ENCODE peak calls at places on chromosomes 4 and X, in six cellular contexts. Q is mesenchymal stem cell, I is IMR-90, B is H9, S is trophoblast cell, M is H1. J is an unnamed sample. For H3K4me1, the result is how much of the 10 kb centered on the place peaks cover.

GRCh38 chrX:2351321-2351720 is 149.5 kb downstream of the DHRSX start:
- DNase-seq in Q (peak), I (peak), B (no peak), S (peak), M (no peak), J (no peak)

GRCh38 chr4:99536148-99536728 is 25.4 kb downstream of the C4orf17 start:
- DNase-seq in Q (no peak), I (no peak), B (no peak), S (no peak), M (no peak), J (no peak)

GRCh38 chr4:48742412-48742811 is 37.7 kb downstream of the FRYL start:
- DNase-seq in Q (no peak), I (peak), B (no peak), S (no peak), M (no peak), J (no peak)

GRCh38 chrX:18617351-18617750 is 54.6 kb downstream of the RS1 start:
- DNase-seq in Q (peak), I (peak), B (no peak), S (peak), M (no peak), J (peak)

GRCh38 chr4:108355523-108356208 is 186.9 kb upstream of the LEF1 start:
- DNase-seq in Q (no peak), I (no peak), B (no peak), S (no peak), M (no peak), J (no peak)

GRCh38 chrX:151789179-151789800 is 54.7 kb downstream of the CNGA2 start:
- DNase-seq in Q (no peak), I (peak), B (no peak), S (no peak), M (no peak), J (no peak)

GRCh38 chr4:41287005-41287404 is 30.3 kb downstream of the UCHL1 start:
- DNase-seq in Q (peak), I (peak), B (no peak), S (peak), M (no peak), J (no peak)

GRCh38 chrX:101685923-101686322 is 26.3 kb upstream of the ARMCX2 start:
- DNase-seq in Q (no peak), I (no peak), B (peak), S (no peak), M (no peak), J (peak)

GRCh38 chr4:70678383-70678999 is 9.8 kb upstream of the UTP3 start:
- DNase-seq in Q (no peak), I (no peak), B (no peak), S (no peak), M (no peak), J (no peak)

GRCh38 chr4:38021751-38022150 is 61.6 kb downstream of the PTTG2 start:
- DNase-seq in Q (no peak), I (no peak), B (no peak), S (peak), M (no peak), J (no peak)

GRCh38 chr4:55321707-55322264 is 24.3 kb upstream of the SRD5A3 start:
- DNase-seq in Q (peak), I (peak), B (peak), S (peak), M (peak), J (peak)

GRCh38 chr4:99947190-99947578 is 766 bp upstream of the DNAJB14 start:
- DNase-seq in Q (no peak), I (no peak), B (no peak), S (no peak), M (no peak), J (no peak)

GRCh38 chr4:8695237-8696219 is 103.0 kb downstream of the CPZ start:
- DNase-seq in Q (no peak), I (no peak), B (peak), S (no peak), M (peak), J (no peak)

GRCh38 chrX:134460861-134461218 is 875 bp downstream of the HPRT1 start:
- DNase-seq in Q (peak), I (peak), B (no peak), S (peak), M (no peak), J (no peak)

GRCh38 chr4:7151668-7152227 is 40.6 kb upstream of the SORCS2 start:
- DNase-seq in Q (no peak), I (no peak), B (no peak), S (no peak), M (no peak), J (no peak)

GRCh38 chr4:173319696-173320095 is 14.5 kb downstream of the HMGB2 start:
- DNase-seq in Q (peak), I (peak), B (no peak), S (no peak), M (no peak), J (no peak)

GRCh38 chr4:103075435-103075893 is 1.1 kb downstream of the SLC9B2 start:
- DNase-seq in Q (peak), I (peak), B (no peak), S (no peak), M (no peak), J (no peak)

GRCh38 chrX:47539860-47540259 is 21.1 kb upstream of the ARAF start:
- DNase-seq in Q (no peak), I (peak), B (no peak), S (no peak), M (no peak), J (no peak)

GRCh38 chr4:121272526-121272925 is 108.3 kb downstream of the QRFPR start:
- DNase-seq in Q (peak), I (peak), B (no peak), S (peak), M (no peak), J (no peak)

GRCh38 chr4:581753-582361 is 5.8 kb upstream of the TMEM271 start:
- DNase-seq in Q (no peak), I (no peak), B (no peak), S (no peak), M (no peak), J (no peak)

GRCh38 chr4:123826896-123827295 is 430.3 kb downstream of the SPRY1 start:
- DNase-seq in Q (peak), I (peak), B (no peak), S (no peak), M (no peak), J (no peak)

GRCh38 chr4:15336410-15337184 is 91.2 kb upstream of the C1QTNF7 start:
- DNase-seq in Q (peak), I (peak), B (peak), S (no peak), M (no peak), J (no peak)

GRCh38 chrX:40912576-40912975 is 172.7 kb upstream of the USP9X start:
- DNase-seq in Q (no peak), I (no peak), B (no peak), S (no peak), M (no peak), J (no peak)

GRCh38 chr4:28386776-28387175 is 1526.1 kb downstream of the STIM2 start:
- DNase-seq in Q (no peak), I (no peak), B (no peak), S (no peak), M (no peak), J (no peak)

GRCh38 chrX:43064096-43064495 is 286.1 kb upstream of the PPP1R2C start:
- DNase-seq in Q (peak), I (no peak), B (no peak), S (no peak), M (no peak), J (no peak)

GRCh38 chrX:130851569-130851968 is 51.4 kb downstream of the ENOX2 start:
- DNase-seq in Q (no peak), I (no peak), B (no peak), S (no peak), M (no peak), J (no peak)

GRCh38 chr4:151004222-151004621 is 10.9 kb downstream of the LRBA start:
- DNase-seq in Q (peak), I (peak), B (no peak), S (no peak), M (no peak), J (no peak)

GRCh38 chr4:40933272-40934053 is 183.7 kb downstream of the NSUN7 start:
- DNase-seq in Q (no peak), I (peak), B (no peak), S (peak), M (no peak), J (no peak)

GRCh38 chr4:3461515-3462291 is 1.4 kb upstream of the DOK7 start:
- DNase-seq in Q (no peak), I (no peak), B (no peak), S (no peak), M (no peak), J (no peak)

GRCh38 chr4:74056114-74056857 is 17.8 kb upstream of the CXCL3 start:
- DNase-seq in Q (peak), I (peak), B (no peak), S (no peak), M (no peak), J (no peak)

GRCh38 chrX:153478746-153479145 is 8.4 kb upstream of the HAUS7 start:
- DNase-seq in Q (no peak), I (no peak), B (no peak), S (no peak), M (no peak), J (no peak)

GRCh38 chrX:1749499-1749898 is 134.6 kb downstream of the ASMT start:
- DNase-seq in Q (no peak), I (no peak), B (peak), S (no peak), M (no peak), J (no peak)

DNA sequence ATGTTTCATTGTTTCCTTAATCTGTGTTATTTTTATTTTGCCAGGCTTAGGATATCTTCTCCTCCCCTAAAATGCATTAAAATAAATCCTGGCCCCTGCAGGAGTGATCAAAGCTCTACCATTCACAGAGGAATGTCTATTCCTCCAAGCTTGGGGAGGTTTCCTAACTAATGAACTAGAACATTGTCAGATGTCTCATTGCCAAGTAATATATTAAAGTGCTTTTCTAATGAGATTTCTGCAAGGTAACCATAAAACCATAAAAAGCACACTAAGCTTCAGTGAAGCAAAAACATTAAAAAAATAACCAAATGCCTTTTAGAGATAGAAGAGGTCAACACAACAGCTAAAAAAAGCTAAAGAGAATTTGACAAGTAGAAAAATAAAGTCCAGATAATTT is 34.8 kb downstream of the IGFBP7 start:
- DNase-seq in Q (no peak), I (no peak), B (no peak), S (no peak), M (no peak), J (no peak)
- H3K4me1 ChIP-seq in Q (under half), I (under half), B (under half), S (under half), M (under half), J (under half)

DNA sequence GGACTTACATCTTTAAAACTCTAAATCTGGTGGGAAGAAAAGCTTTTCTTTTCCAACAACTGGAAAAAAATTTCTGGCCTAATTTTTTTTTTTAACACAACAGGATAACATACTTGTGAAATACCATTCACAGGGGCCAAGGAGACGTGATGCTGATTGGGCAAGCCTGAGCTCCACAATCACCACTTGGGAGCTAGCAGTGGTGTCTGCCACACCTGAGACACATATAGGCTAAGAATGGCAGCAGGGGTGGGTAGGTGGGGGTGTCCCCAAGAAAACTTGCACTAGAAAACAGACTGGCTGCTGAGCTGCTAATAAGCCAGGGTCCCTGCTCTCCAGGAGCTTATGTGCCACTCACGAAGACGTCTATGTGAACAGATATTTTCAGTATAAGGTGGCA is 5.6 kb upstream of the PKD2 start:
- DNase-seq in Q (no peak), I (no peak), B (no peak), S (no peak), M (no peak), J (no peak)
- H2AFZ ChIP-seq in Q (no peak), I (no peak), B (no peak), S (no peak), M (no peak), J (no peak)

GRCh38 chr4:19508442-19508841 is 743.3 kb upstream of the SLIT2 start:
- DNase-seq in Q (peak), I (no peak), B (no peak), S (no peak), M (no peak), J (no peak)
- H2BK5ac ChIP-seq in Q (no peak), I (no peak), B (no peak), S (no peak), M (no peak), J (no peak)

DNA sequence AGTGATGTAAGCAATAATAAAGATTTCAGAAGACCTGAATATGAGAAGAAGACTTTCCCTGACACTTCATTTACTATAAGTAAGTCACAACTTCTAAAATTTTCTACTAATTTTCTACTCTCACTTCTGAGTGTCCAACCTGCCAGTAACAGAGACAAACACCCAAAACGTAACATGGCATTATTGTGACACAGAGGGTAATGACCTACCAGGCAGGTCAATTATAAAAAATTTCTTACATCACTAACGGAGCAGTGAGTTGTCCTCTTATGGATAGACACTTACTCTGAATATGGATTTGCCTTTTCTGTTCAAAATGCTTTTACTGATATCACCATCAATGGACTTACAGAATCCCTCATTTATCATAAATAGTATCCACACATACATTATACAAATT is 405.9 kb upstream of the MAGEB16 start:
- DNase-seq in Q (no peak), I (no peak), B (no peak), S (no peak), M (no peak), J (no peak)
- H3K4me1 ChIP-seq in Q (under half), I (under half), B (under half), S (under half), M (under half), J (under half)

DNA sequence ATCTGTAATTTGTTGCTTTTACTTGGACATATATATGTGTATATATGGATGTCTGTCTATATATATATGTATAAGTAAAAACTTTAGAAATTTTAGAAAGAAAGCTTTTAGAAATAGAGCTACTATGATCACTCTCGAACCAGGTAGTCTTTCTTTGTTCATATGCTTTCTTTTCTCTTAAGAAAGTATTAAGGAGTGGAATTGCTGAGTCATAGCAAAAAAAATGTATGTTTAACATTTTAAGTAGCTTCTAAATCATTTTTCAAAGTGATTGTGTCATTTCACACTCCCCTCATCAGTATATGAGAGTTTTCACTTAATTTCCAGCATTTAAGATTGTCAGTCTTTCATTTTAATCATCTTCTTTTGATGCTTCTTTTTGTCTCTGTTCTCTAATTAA is 447.9 kb upstream of the TECRL start:
- DNase-seq in Q (no peak), I (no peak), B (no peak), S (no peak), M (no peak), J (no peak)
- H2AFZ ChIP-seq in Q (no peak), I (no peak), B (no peak), S (no peak), M (no peak), J (no peak)

DNA sequence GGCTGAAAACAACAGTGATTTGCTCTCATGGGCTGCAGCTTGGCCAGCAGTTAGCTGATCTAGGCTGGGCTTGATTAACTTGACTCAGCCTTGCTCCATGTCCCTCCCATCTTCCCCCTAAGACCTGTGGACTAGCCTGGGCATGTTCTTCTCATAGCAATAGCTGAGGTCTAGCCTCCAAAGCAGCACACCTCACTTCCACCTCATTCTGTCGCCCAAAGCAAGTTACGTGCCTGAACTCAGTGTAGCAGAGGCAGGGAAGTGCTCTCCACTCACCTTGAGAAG is 62.2 kb downstream of the EVC start:
- DNase-seq in Q (no peak), I (peak), B (peak), S (no peak), M (peak), J (no peak)
- H2BK5ac ChIP-seq in Q (peak), I (peak), B (no peak), S (peak), M (peak), J (peak)

GRCh38 chrX:44904542-44905115 is 31.6 kb downstream of the KDM6A start:
- DNase-seq in Q (no peak), I (no peak), B (no peak), S (no peak), M (no peak), J (peak)

GRCh38 chrX:44906041-44906440 is 33.1 kb downstream of the KDM6A start:
- DNase-seq in Q (no peak), I (no peak), B (no peak), S (no peak), M (no peak), J (no peak)

GRCh38 chrX:44908838-44909237 is 35.9 kb downstream of the KDM6A start:
- DNase-seq in Q (no peak), I (no peak), B (no peak), S (no peak), M (no peak), J (no peak)

GRCh38 chrX:44908198-44908597 is 35.2 kb downstream of the KDM6A start:
- DNase-seq in Q (no peak), I (peak), B (no peak), S (no peak), M (no peak), J (no peak)

GRCh38 chrX:44906542-44906941 is 33.6 kb downstream of the KDM6A start:
- DNase-seq in Q (no peak), I (no peak), B (no peak), S (no peak), M (no peak), J (no peak)
- H3K4me1 ChIP-seq in Q (under half), I (under half), B (under half), S (under half), M (under half), J (under half)

GRCh38 chrX:13023526-13024469 is 20.6 kb downstream of the FAM9C start:
- DNase-seq in Q (no peak), I (no peak), B (no peak), S (no peak), M (no peak), J (no peak)

GRCh38 chrX:13026877-13027652 is 17.4 kb downstream of the FAM9C start:
- DNase-seq in Q (no peak), I (no peak), B (no peak), S (no peak), M (no peak), J (no peak)

GRCh38 chrX:13022926-13023325 is 21.5 kb downstream of the FAM9C start:
- DNase-seq in Q (no peak), I (no peak), B (no peak), S (no peak), M (no peak), J (no peak)

GRCh38 chrX:13028871-13029336 is 15.5 kb downstream of the FAM9C start:
- DNase-seq in Q (no peak), I (no peak), B (peak), S (peak), M (no peak), J (no peak)

GRCh38 chrX:13024911-13025454 is 19.4 kb downstream of the FAM9C start:
- DNase-seq in Q (no peak), I (no peak), B (no peak), S (peak), M (no peak), J (no peak)
- H2AFZ ChIP-seq in Q (no peak), I (no peak), B (no peak), S (no peak), M (no peak), J (no peak)